ENCODE peak calls at places on chromosomes 3 and 15, in six cellular contexts. Z, B, E, H, C and X are unnamed samples.

GRCh38 chr3:101036676-101037075 is 43.5 kb upstream of the ABI3BP start:
- DNase-seq in E (no peak), H (peak; percentile 29), B (no peak), Z (peak; percentile 48), C (no peak), X (no peak)

GRCh38 chr15:31091531-31091930 is 10.0 kb downstream of the TRPM1 start:
- DNase-seq in B (no peak), C (peak; percentile 37), E (no peak), H (peak; percentile 78), Z (peak; percentile 45), X (no peak)

GRCh38 chr3:159280792-159281191 is 478.9 kb downstream of the MFSD1 start:
- DNase-seq in Z (no peak), C (no peak), H (no peak), B (no peak), E (no peak), X (no peak)

GRCh38 chr15:62697636-62698035 is 344.9 kb upstream of the TPM1 start:
- DNase-seq in E (no peak), H (no peak), Z (no peak), C (no peak), B (no peak), X (no peak)

GRCh38 chr15:66778314-66778665 is 76.3 kb downstream of the SMAD6 start:
- DNase-seq in H (no peak), Z (no peak), E (no peak), C (no peak), B (no peak), X (no peak)

GRCh38 chr3:134761213-134761612 is 33.8 kb upstream of the EPHB1 start:
- DNase-seq in H (no peak), E (no peak), C (no peak), B (no peak), Z (no peak), X (no peak)

GRCh38 chr3:36362973-36363372 is 17.3 kb upstream of the STAC start:
- DNase-seq in H (peak; percentile 72), B (no peak), C (peak; percentile 29), Z (peak; percentile 79), E (peak; percentile 28), X (no peak)

GRCh38 chr3:126524429-126524988 is 554 bp downstream of the CHST13 start:
- DNase-seq in H (no peak), E (no peak), C (no peak), B (no peak), Z (peak; percentile 36), X (no peak)

GRCh38 chr3:72401005-72401404 is 447.2 kb downstream of the SHQ1 start:
- DNase-seq in C (no peak), Z (no peak), E (no peak), B (no peak), H (peak; percentile 25), X (no peak)

GRCh38 chr3:128242818-128243601 is 89.7 kb downstream of the EEFSEC start:
- DNase-seq in C (no peak), H (no peak), Z (peak; percentile 12), B (no peak), E (no peak), X (peak; percentile 16)

GRCh38 chr3:4601926-4602325 is 108.8 kb downstream of the ITPR1 start:
- DNase-seq in Z (peak; percentile 48), E (no peak), C (peak; percentile 45), B (no peak), H (no peak), X (no peak)

GRCh38 chr3:53160335-53160659 is 712 bp upstream of the PRKCD start:
- DNase-seq in Z (no peak), H (no peak), B (no peak), C (no peak), E (no peak), X (no peak)
- H3K4me3 ChIP-seq in Z (peak overlapping the region; percentile 87), H (peak overlapping the region; percentile 57), B (peak overlapping the region; percentile 72), C (peak overlapping the region; percentile 61), E (peak overlapping the region; percentile 84), X (no peak overlapping the region)

DNA sequence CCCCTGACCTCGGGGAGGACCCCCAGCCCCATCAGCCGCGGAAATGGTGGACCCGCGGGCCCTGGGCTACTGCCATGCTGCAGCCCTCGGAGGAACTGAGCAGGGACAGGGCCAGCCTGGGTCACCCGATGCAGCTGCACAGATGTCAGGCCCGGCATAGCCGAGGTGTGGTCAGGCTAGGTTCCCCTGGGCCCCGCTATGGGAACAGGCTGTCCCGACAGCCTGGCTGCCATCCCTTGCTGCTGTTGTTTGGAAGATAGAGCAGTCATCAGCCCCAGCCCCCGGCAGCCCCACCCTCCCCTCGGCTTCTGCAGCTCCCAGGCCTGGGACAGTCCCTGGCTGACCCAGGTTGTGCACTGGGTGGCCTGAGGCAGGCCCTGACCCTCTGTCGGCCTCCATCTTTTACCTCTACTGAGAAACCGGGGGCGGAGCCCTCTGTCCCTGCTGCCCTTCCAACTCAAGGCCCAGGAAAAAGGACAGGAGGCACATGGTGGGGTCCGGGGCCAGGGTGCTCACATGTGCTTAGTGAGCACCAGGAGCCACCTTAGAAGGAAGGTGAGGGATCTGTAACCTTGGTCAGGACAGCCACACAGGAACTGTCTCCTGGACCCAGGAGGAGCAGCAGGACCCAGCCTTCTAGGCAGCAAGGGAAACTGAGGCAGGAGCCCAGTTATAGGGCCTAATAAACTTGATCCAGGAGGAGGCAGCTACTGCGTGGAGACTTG is 31.5 kb upstream of the FBLN2 start:
- DNase-seq in E (no peak), Z (no peak), C (no peak), H (no peak), B (no peak), X (no peak)
- TF ChIP-seq EZH2 in E (no peak), Z (no peak), C (no peak), H (no peak), B (no peak), X (no peak)

GRCh38 chr3:108093616-108094015 is 2.8 kb upstream of the CD47 start:
- DNase-seq in C (no peak), H (no peak), E (no peak), Z (no peak), B (no peak), X (no peak)

GRCh38 chr3:108099679-108100428 is 9.0 kb upstream of the CD47 start:
- DNase-seq in H (no peak), C (no peak), Z (no peak), B (no peak), E (no peak), X (peak; percentile 34)

GRCh38 chr3:108099203-108099602 is 8.4 kb upstream of the CD47 start:
- DNase-seq in B (peak; percentile 23), C (no peak), E (no peak), Z (peak; percentile 32), H (peak; percentile 14), X (no peak)

GRCh38 chr3:108097326-108098035 is 6.7 kb upstream of the CD47 start:
- DNase-seq in C (no peak), H (no peak), E (no peak), Z (no peak), B (no peak), X (no peak)

GRCh38 chr3:108096506-108097325 is 5.9 kb upstream of the CD47 start:
- DNase-seq in H (no peak), Z (no peak), C (no peak), B (no peak), E (no peak), X (no peak)
- H3K4me3 ChIP-seq in H (no peak overlapping the region), Z (no peak overlapping the region), C (no peak overlapping the region), B (no peak overlapping the region), E (no peak overlapping the region), X (no peak overlapping the region)

DNA sequence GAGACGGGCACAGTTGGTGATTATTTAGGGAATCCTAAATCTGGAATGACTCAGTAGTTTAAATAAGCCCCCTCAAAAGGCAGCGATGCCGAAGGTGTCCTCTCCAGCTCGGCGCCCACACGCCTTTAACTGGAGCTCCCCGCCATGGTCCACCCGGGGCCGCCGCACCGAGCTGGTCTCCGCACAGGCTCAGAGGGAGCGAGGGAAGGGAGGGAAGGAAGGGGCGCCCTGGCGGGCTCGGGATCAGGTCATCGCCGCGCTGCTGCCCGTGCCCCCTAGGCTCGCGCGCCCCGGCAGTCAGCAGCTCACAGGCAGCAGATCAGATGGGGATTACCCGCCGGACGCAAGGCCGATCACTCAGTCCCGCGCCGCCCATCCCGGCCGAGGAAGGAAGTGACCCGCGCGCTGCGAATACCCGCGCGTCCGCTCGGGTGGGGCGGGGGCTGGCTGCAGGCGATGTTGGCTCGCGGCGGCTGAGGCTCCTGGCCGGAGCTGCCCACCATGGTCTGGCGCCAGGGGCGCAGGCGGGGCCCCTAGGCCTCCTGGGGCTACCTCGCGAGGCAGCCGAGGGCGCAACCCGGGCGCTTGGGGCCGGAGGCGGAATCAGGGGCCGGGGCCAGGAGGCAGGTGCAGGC is 318.0 kb downstream of the FGF12 start:
- DNase-seq in C (peak; percentile 28), B (peak; percentile 83), Z (peak; percentile 28), E (peak; percentile 72), H (peak; percentile 50), X (no peak)
- TF ChIP-seq EZH2 in C (no peak), B (no peak), Z (no peak), E (no peak), H (peak; percentile 44), X (no peak)

GRCh38 chr15:77002954-77003912 is 8.3 kb downstream of the PSTPIP1 start:
- DNase-seq in C (no peak), H (no peak), E (no peak), B (no peak), Z (no peak), X (peak; percentile 39)
- H3K4me3 ChIP-seq in C (no peak overlapping the region), H (no peak overlapping the region), E (no peak overlapping the region), B (no peak overlapping the region), Z (no peak overlapping the region), X (no peak overlapping the region)

GRCh38 chr3:71131893-71132314 is 451.6 kb downstream of the FOXP1 start:
- DNase-seq in B (no peak), E (no peak), H (no peak), C (no peak), Z (no peak), X (no peak)

GRCh38 chr3:71129611-71130515 is 453.7 kb downstream of the FOXP1 start:
- DNase-seq in B (no peak), H (peak; percentile 49), C (peak; percentile 80), Z (no peak), E (peak; percentile 35), X (peak; percentile 24)

GRCh38 chr3:71131385-71131871 is 452.1 kb downstream of the FOXP1 start:
- DNase-seq in E (no peak), C (no peak), Z (no peak), B (no peak), H (no peak), X (no peak)

GRCh38 chr3:71128951-71129350 is 454.6 kb downstream of the FOXP1 start:
- DNase-seq in C (peak; percentile 56), B (no peak), Z (no peak), E (no peak), H (no peak), X (no peak)

DNA sequence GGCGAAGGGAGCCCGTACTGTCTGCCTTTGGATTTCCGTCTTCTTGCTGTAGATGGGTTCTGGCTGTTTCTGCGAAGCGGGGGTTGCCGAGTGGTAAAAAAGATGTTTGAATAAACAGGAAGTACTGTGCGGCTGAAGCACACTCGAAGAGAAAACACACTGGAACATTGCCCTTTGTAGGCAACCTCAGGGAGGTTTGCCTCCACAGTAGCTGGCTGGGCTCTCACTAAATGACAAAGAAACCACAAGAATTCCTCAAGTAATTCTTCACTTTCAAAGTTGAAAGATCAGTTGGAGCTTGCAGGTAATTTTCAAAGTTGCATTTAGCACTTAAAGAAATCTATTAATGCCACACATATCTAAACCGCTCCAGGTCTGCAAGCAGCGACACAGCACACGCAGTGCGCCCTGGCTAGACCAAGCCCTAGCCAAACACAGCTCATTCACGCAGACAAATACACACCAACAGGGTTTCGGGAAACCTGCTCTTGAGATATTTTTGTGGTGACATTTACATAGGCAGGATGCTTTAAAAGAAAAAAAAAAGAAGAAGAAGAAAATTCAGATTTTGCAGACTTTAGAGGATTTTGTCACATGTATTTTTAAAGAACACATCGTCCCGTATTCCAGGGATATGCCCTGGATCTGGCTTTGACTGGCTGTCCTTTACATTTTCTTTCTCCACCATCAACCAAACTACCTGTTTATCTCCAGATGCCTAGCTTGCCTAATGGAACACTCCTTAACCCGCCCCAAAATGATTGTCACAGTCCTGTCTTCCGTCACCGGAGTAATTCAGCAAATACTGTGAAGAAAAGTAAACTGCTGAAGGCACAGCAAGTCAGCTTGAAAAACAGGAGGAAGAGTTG is 452.8 kb downstream of the FOXP1 start:
- DNase-seq in H (peak; percentile 87), E (peak; percentile 70), B (peak; percentile 34), C (peak; percentile 90), Z (peak; percentile 41), X (peak; percentile 83)
- TF ChIP-seq EZH2 in H (no peak), E (no peak), B (no peak), C (no peak), Z (no peak), X (no peak)